ENCODE peak calls at places on chromosomes 13 and 19, in five cellular contexts. R, F, L, H and W are unnamed samples.

GRCh38 chr13:114039471-114040141 is 65.7 kb upstream of the C13orf46 start:
- DNase-seq in L (no peak), H (no peak), F (no peak), R (no peak), W (no peak)

GRCh38 chr13:38635030-38635429 is 51.8 kb upstream of the FREM2 start:
- DNase-seq in F (no peak), R (no peak), L (no peak), H (no peak), W (no peak)

GRCh38 chr13:44557986-44558385 is 18.1 kb downstream of the TSC22D1 start:
- DNase-seq in R (no peak), F (no peak), L (no peak), H (no peak), W (no peak)

GRCh38 chr13:98180092-98180491 is 3.0 kb upstream of the RNF113B start:
- DNase-seq in H (no peak), L (no peak), R (no peak), F (peak), W (no peak)

GRCh38 chr13:99123101-99124045 is 77.3 kb upstream of the UBAC2 start:
- DNase-seq in H (no peak), L (peak), R (no peak), F (peak), W (peak)

GRCh38 chr13:34243396-34243795 is 425.4 kb downstream of the RFC3 start:
- DNase-seq in L (no peak), H (no peak), F (no peak), R (no peak), W (no peak)

GRCh38 chr13:101424381-101425155 is 8.3 kb upstream of the NALCN start:
- DNase-seq in F (peak), H (no peak), L (peak), R (no peak), W (no peak)

GRCh38 chr19:45352471-45352870 is 11.9 kb downstream of the KLC3 start:
- DNase-seq in L (no peak), F (no peak), R (no peak), H (no peak), W (no peak)

GRCh38 chr19:51690359-51691121 is 2.6 kb upstream of the SPACA6 start:
- DNase-seq in L (peak), R (no peak), H (peak), F (peak), W (peak)

GRCh38 chr19:33098023-33098652 is 17.2 kb downstream of the GPATCH1 start:
- DNase-seq in R (peak), F (peak), L (no peak), H (no peak), W (no peak)

GRCh38 chr13:54705738-54706137 is 1677.1 kb downstream of the OLFM4 start:
- DNase-seq in F (no peak), H (no peak), L (no peak), R (no peak), W (no peak)

GRCh38 chr19:39177736-39178135 is 19.0 kb upstream of the NCCRP1 start:
- DNase-seq in R (no peak), F (no peak), H (no peak), L (no peak), W (no peak)

GRCh38 chr13:74132768-74133656 is 1.2 kb downstream of the KLF12 start:
- DNase-seq in R (no peak), L (peak), H (peak), F (peak), W (peak)

GRCh38 chr13:65907656-65908441 is 1322.3 kb downstream of the PCDH9 start:
- DNase-seq in H (no peak), L (no peak), R (no peak), F (no peak), W (no peak)

GRCh38 chr19:42421591-42422031 is 5.6 kb downstream of the LIPE start:
- DNase-seq in L (no peak), F (no peak), H (no peak), R (no peak), W (no peak)

GRCh38 chr19:17829855-17830566 is 8.7 kb upstream of the INSL3 start:
- DNase-seq in F (peak), H (no peak), L (peak), R (no peak), W (no peak)

GRCh38 chr19:36051236-36051635 is 2.8 kb downstream of the THAP8 start:
- DNase-seq in R (no peak), L (no peak), H (no peak), F (peak), W (no peak)

GRCh38 chr13:43785681-43786471 is 896 bp downstream of the ENOX1 start:
- DNase-seq in H (peak), R (peak), F (peak), L (peak), W (peak)

GRCh38 chr13:36750946-36751345 is 68.1 kb upstream of the RFXAP start:
- DNase-seq in L (no peak), R (no peak), F (no peak), H (no peak), W (no peak)

GRCh38 chr13:20882206-20882605 is 20.3 kb downstream of the XPO4 start:
- DNase-seq in H (no peak), F (peak), L (no peak), R (no peak), W (no peak)

GRCh38 chr13:98910501-98910951 is 67.3 kb downstream of the DOCK9 start:
- DNase-seq in F (peak), H (no peak), L (peak), R (no peak), W (no peak)

GRCh38 chr19:2320057-2320456 is 8.3 kb downstream of the LSM7 start:
- DNase-seq in H (no peak), F (no peak), L (no peak), R (no peak), W (no peak)

GRCh38 chr13:73025212-73026012 is 33.4 kb upstream of the KLF5 start:
- DNase-seq in L (no peak), H (no peak), F (peak), R (no peak), W (no peak)

GRCh38 chr19:2474232-2475017 is 1.5 kb upstream of the GADD45B start:
- DNase-seq in F (peak), H (peak), R (peak), L (peak), W (peak)

GRCh38 chr13:64849174-64849573 is 2381.0 kb downstream of the PCDH9 start:
- DNase-seq in H (no peak), F (no peak), R (no peak), L (no peak), W (no peak)

GRCh38 chr13:98892821-98893220 is 85.0 kb downstream of the DOCK9 start:
- DNase-seq in L (peak), F (no peak), R (no peak), H (no peak), W (no peak)

GRCh38 chr19:46181386-46181774 is 33.3 kb downstream of the IGFL2 start:
- DNase-seq in H (no peak), L (peak), F (peak), R (no peak), W (no peak)

GRCh38 chr13:30290812-30291436 is 16.4 kb downstream of the KATNAL1 start:
- DNase-seq in F (no peak), L (peak), R (no peak), H (no peak), W (no peak)

GRCh38 chr19:17337675-17338439 is 504 bp downstream of the GTPBP3 start:
- DNase-seq in F (no peak), L (no peak), R (no peak), H (no peak), W (no peak)

GRCh38 chr13:51770160-51770559 is 33.8 kb downstream of the DHRS12 start:
- DNase-seq in R (no peak), F (no peak), L (no peak), H (no peak), W (no peak)

GRCh38 chr13:70841240-70842061 is 733.2 kb upstream of the KLHL1 start:
- DNase-seq in L (no peak), R (no peak), F (no peak), H (no peak), W (no peak)

GRCh38 chr19:16739546-16739945 is 19.9 kb downstream of the NWD1 start:
- DNase-seq in L (no peak), R (no peak), F (peak), H (no peak), W (no peak)

GRCh38 chr13:75908137-75908536 is 272.0 kb downstream of the LMO7 start:
- DNase-seq in L (peak), F (no peak), H (peak), R (no peak), W (no peak)

GRCh38 chr13:51728972-51729371 is 75.0 kb downstream of the DHRS12 start:
- DNase-seq in R (no peak), F (peak), H (no peak), L (peak), W (no peak)

GRCh38 chr19:14561249-14561648 is 10.6 kb downstream of the NDUFB7 start:
- DNase-seq in H (no peak), F (no peak), L (no peak), R (no peak), W (no peak)

GRCh38 chr19:14561832-14562351 is 10.0 kb downstream of the NDUFB7 start:
- DNase-seq in H (no peak), L (peak), R (peak), F (peak), W (no peak)

GRCh38 chr19:14558370-14559066 is 13.3 kb downstream of the NDUFB7 start:
- DNase-seq in H (no peak), L (no peak), F (no peak), R (no peak), W (no peak)

GRCh38 chr19:14560776-14561108 is 11.1 kb downstream of the NDUFB7 start:
- DNase-seq in H (no peak), F (peak), L (no peak), R (no peak), W (no peak)

DNA sequence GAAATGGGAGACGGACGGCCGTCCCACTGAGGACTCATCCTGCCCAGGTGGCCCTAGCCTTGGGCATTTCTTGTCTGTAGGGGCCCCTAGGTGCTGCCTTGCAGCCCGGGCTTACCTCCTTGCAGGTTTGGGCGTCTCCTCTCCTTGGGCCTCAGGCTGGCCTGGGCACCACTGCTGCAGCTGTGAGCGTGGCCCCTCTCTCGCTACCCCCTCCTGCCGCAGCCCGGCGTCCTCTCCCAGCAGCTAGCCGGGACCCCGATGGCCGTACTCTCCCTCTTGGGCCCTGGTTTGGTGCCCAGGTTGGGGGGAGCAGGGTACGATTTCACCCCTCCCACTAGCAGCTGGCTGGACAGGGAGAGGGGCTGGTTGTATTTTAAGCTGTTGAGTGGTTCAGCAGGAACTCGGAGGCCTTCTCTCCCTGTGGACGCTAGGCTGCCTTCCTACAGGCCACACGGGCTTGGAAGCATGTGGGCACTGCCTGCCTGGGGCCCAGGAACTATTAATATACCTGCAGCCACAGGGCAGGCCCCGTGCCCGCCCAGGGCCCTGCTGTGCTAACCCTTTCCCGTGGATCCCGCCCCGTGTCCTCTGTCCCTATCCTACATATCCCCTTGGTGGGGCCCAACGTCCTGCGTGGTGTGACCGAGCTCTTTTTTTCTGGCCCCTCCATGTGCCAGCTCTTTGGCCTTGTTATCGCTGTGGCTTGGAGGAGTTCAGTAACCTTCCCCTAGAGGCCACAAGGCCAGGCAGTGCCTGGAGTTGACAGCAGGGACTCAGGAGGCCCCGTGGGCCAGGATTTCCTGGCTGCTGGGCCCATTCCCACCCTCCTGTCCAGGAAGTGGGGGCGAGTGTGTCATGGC is 11.7 kb downstream of the NDUFB7 start:
- DNase-seq in F (no peak), H (no peak), L (no peak), R (no peak), W (no peak)
- H3K4me3 ChIP-seq in F (no peak), H (no peak), L (no peak), R (no peak), W (no peak)

GRCh38 chr13:27956576-27957300 is 12.4 kb downstream of the CDX2 start:
- DNase-seq in R (no peak), L (no peak), F (no peak), H (no peak), W (no peak)

GRCh38 chr13:27952931-27953670 is 16.0 kb downstream of the CDX2 start:
- DNase-seq in F (no peak), H (no peak), R (peak), L (no peak), W (no peak)

GRCh38 chr13:27953671-27954405 is 15.3 kb downstream of the CDX2 start:
- DNase-seq in F (peak), L (peak), R (peak), H (peak), W (peak)

GRCh38 chr13:27955192-27955591 is 13.9 kb downstream of the CDX2 start:
- DNase-seq in F (no peak), R (no peak), H (no peak), L (no peak), W (no peak)

DNA sequence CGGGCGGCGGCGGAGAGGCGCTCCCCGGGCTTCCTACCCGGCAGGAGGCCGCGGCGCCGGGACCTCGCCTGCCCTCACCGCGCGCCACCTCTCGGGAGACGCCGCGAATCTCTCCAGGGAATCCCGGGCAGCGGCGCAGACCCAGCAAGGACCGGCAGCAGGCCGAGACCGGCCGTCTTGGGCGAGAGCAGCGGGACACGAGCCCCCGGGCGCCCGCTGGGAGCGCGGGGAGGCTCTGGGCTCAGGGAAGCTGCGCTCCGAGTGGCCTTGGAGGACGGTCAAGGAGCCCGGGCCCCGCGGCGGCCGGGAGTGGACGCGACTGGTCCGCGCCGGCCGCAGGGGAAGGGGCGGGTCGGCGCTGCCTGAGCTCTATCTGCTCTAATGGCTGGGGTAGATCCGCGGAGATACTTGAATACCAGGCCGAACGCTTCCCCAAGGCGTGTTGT is 14.7 kb downstream of the CDX2 start:
- DNase-seq in F (no peak), L (no peak), R (peak), H (no peak), W (no peak)
- H3K4me3 ChIP-seq in F (peak), L (no peak), R (peak), H (peak), W (peak)

GRCh38 chr19:8335343-8336071 is 7.6 kb downstream of the KANK3 start:
- DNase-seq in F (no peak), H (no peak), R (no peak), L (no peak), W (no peak)
- H3K4me3 ChIP-seq in F (no peak), H (no peak), R (no peak), L (no peak), W (peak)

GRCh38 chr13:76971215-76971614 is 20.7 kb upstream of the CLN5 start:
- DNase-seq in R (no peak), F (no peak), H (no peak), L (no peak), W (no peak)
- H3K4me3 ChIP-seq in R (no peak), F (no peak), H (no peak), L (no peak), W (no peak)

DNA sequence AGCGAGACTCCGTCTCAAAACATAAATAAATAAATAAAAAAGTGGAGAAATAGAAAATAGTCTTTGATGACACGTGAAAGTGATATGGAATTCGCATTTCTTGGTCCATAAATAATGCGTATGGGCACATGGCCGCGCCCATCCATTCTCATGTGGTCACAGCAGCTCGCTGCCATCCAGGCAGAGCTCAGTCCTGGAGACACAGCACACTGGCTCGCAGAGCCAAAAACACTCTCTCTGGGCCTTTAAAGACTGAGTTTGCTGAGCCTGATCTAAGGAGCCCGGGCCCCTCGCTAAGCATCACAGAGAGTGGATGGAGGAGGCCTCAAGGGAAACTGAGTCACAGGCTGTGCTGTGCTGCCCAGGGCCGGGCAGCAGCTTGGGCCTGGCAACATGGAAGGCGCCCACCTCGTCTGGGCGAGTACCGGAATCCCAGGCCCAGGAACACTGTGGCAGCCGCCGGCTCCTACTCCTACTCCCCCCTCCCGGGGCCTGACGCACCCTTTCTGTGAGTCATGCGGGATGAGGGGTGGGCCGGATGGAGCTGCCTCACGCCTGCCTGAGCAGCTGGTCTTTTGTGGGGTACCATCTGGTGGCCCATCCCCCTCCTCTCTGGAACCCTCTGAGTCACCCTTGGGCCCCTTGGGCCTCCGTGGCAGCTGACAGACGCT is 28.9 kb upstream of the CACTIN start:
- DNase-seq in R (no peak), L (peak), F (peak), H (peak), W (no peak)
- H3K4me3 ChIP-seq in R (no peak), L (no peak), F (no peak), H (no peak), W (no peak)